ENCODE peak calls at places on chromosomes 12 and 14, in eight cellular contexts. J, R, V, S, F, A, Y and Q are unnamed samples.

GRCh38 chr12:89129471-89129870 is 222.8 kb downstream of the DUSP6 start:
- DNase-seq in R (no peak), V (no peak), F (no peak), J (no peak), A (no peak), Y (no peak), S (no peak), Q (no peak)

GRCh38 chr14:101034986-101035385 is 131.5 kb upstream of the RTL1 start:
- DNase-seq in R (peak), F (no peak), Y (peak), J (no peak), V (no peak), S (no peak), A (no peak), Q (no peak)

GRCh38 chr12:55736780-55737580 is 5.9 kb upstream of the GDF11 start:
- DNase-seq in R (peak), A (peak), J (no peak), V (peak), Y (peak), F (peak), S (peak), Q (peak)

GRCh38 chr12:24770334-24770733 is 178.6 kb downstream of the BCAT1 start:
- DNase-seq in A (no peak), R (no peak), V (no peak), F (no peak), J (no peak), Y (no peak), S (no peak), Q (no peak)

GRCh38 chr12:90124289-90124688 is 415.7 kb upstream of the ATP2B1 start:
- DNase-seq in V (no peak), S (no peak), R (no peak), F (no peak), Y (no peak), A (no peak), J (no peak), Q (no peak)

GRCh38 chr14:105137481-105138020 is 31.0 kb downstream of the JAG2 start:
- DNase-seq in F (no peak), R (peak), A (no peak), V (no peak), Y (no peak), J (no peak), S (no peak), Q (peak)

GRCh38 chr12:124921200-124922008 is 7.0 kb upstream of the UBC start:
- DNase-seq in Y (peak), R (no peak), A (peak), F (peak), J (no peak), V (peak), S (peak), Q (peak)

GRCh38 chr12:1529862-1530591 is 64.4 kb downstream of the FBXL14 start:
- DNase-seq in R (peak), F (no peak), V (peak), A (peak), J (no peak), S (no peak), Y (no peak), Q (peak)

GRCh38 chr12:79624378-79624777 is 66.4 kb downstream of the PAWR start:
- DNase-seq in V (no peak), F (no peak), R (no peak), J (no peak), S (no peak), A (peak), Y (no peak), Q (peak)

GRCh38 chr12:118436986-118437385 is 60.6 kb downstream of the SUDS3 start:
- DNase-seq in Y (no peak), J (no peak), R (no peak), F (no peak), A (no peak), S (no peak), V (no peak), Q (no peak)

GRCh38 chr12:101992091-101992490 is 69.7 kb downstream of the WASHC3 start:
- DNase-seq in A (no peak), Y (no peak), J (no peak), S (no peak), F (no peak), R (no peak), V (no peak), Q (no peak)
- H3K4me3 ChIP-seq in A (no peak), Y (no peak), J (no peak), S (no peak), F (no peak), R (no peak), V (no peak), Q (no peak)

GRCh38 chr12:5480218-5480952 is 48.5 kb downstream of the NTF3 start:
- DNase-seq in Y (no peak), J (no peak), A (peak), S (no peak), V (peak), F (no peak), R (no peak), Q (peak)

GRCh38 chr12:5480953-5481300 is 49.0 kb downstream of the NTF3 start:
- DNase-seq in V (no peak), A (peak), J (no peak), F (no peak), R (no peak), Y (no peak), S (no peak), Q (peak)

GRCh38 chr12:5479761-5480160 is 47.9 kb downstream of the NTF3 start:
- DNase-seq in F (no peak), J (no peak), A (peak), V (no peak), R (no peak), S (no peak), Y (no peak), Q (peak)

GRCh38 chr12:5476356-5476755 is 44.4 kb downstream of the NTF3 start:
- DNase-seq in F (no peak), V (no peak), A (no peak), Y (no peak), J (no peak), R (no peak), S (no peak), Q (no peak)

DNA sequence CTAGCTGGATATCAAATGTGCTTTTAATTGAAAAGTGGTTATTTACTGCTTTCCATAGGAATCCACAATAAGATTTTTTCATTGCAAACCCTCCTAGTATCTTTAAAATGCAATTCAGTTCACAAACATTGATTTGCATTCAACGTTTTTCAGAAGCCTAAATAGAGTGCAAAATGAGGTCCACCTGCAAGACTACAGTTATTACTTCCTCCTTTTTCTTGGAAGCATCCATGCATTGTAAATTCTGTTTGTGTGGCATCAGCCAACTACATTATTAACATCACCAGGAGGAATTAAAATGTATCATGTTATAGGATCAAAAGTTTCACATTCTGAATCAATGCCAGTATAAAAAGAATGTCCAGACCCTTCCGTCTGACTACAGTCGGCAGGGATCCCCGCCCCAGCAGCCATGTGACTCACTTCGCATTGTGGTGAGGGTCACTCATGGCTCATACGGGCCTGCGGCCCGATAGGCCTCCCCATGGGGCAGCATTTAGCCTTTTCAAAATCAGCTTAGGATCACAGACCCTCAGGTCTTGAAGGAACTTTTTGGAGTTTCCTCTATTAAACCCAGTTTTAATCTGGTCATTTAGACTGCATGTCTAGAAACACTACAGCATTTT is 46.3 kb downstream of the NTF3 start:
- DNase-seq in F (peak), V (no peak), Y (no peak), R (no peak), S (no peak), J (no peak), A (no peak), Q (no peak)
- H3K4me3 ChIP-seq in F (no peak), V (no peak), Y (no peak), R (no peak), S (no peak), J (no peak), A (no peak), Q (no peak)

GRCh38 chr12:94187351-94187750 is 39.0 kb downstream of the PLXNC1 start:
- DNase-seq in A (no peak), J (no peak), F (no peak), R (no peak), Y (no peak), V (no peak), S (no peak), Q (no peak)
- H3K4me3 ChIP-seq in A (peak), J (peak), F (no peak), R (no peak), Y (peak), V (no peak), S (no peak), Q (no peak)

DNA sequence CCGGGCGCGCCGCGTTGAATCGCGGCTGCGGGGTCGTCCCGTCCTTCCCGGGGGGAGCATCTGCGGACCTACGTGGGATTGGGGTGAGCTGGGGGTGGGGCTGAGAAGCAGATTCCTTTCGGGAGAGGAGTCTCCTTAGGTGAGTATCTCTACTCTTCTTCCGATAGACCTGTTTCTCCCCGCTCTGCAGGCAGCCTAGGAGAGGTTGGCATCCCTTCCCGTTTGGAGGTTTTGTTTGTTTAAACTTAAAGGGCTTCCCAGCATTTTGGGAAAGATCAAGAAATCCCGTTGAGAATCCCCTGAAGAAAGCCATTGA is 411 bp downstream of the TTLL5 start:
- DNase-seq in Y (no peak), J (no peak), F (no peak), V (no peak), S (no peak), R (no peak), A (no peak), Q (no peak)
- H3K4me3 ChIP-seq in Y (peak), J (peak), F (peak), V (peak), S (peak), R (peak), A (peak), Q (peak)

GRCh38 chr12:53975019-53975815 is 463 bp upstream of the HOTAIR start:
- DNase-seq in F (no peak), Y (no peak), R (no peak), S (no peak), A (peak), V (no peak), J (no peak), Q (peak)

GRCh38 chr12:53973093-53974042 is at the start of gene HOXC11:
- DNase-seq in F (no peak), J (no peak), A (peak), V (peak), S (no peak), Y (no peak), R (peak), Q (peak)

GRCh38 chr12:53972722-53973092 is 219 bp upstream of the HOXC11 start:
- DNase-seq in R (no peak), Y (no peak), F (no peak), V (no peak), J (no peak), S (no peak), A (no peak), Q (no peak)

GRCh38 chr12:53975816-53976152 is 1.0 kb upstream of the HOTAIR start:
- DNase-seq in J (no peak), R (no peak), S (no peak), A (no peak), V (no peak), F (no peak), Y (no peak), Q (no peak)

GRCh38 chr12:53974084-53975018 is at the start of gene HOTAIR:
- DNase-seq in V (peak), J (no peak), R (peak), A (peak), Y (peak), F (peak), S (no peak), Q (peak)
- H3K4me3 ChIP-seq in V (peak), J (peak), R (peak), A (peak), Y (peak), F (peak), S (no peak), Q (no peak)

DNA sequence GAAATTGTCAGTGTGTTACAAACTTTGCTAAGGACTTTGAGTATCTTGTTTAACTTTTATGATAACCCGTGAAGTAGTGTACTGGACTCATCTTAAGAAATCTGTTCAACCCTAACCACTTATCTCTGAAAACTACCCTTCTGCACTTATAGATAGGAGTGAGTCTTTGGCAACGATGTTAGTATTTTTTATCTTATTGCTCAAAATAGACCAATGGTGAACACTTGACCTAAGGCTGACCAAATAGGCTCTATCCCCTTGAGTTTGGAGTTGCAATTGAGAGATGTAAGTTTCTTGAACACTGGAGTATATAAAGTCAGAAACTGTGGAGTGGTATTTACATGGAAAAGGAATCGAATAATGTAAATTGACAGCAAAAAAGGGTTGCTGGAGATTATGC is 786.1 kb downstream of the TMTC2 start:
- DNase-seq in Y (no peak), S (no peak), F (no peak), J (no peak), R (no peak), A (no peak), V (no peak), Q (no peak)
- H3K4me3 ChIP-seq in Y (no peak), S (no peak), F (no peak), J (no peak), R (no peak), A (no peak), V (no peak), Q (no peak)